ENCODE peak calls at places on chromosomes 11 and 22, in four cellular contexts. S is sigmoid colon, J is SK-N-SH, Z is H1. Q is an unnamed sample.

GRCh38 chr11:17861036-17861755 is 126.6 kb downstream of the KCNC1 start:
- DNase-seq in S (no peak), J (no peak), Z (no peak), Q (no peak)

GRCh38 chr22:27336151-27337090 is 465.1 kb downstream of the MN1 start:
- DNase-seq in S (no peak), J (no peak), Z (no peak), Q (no peak)

GRCh38 chr11:134575504-134576230 is 163.6 kb upstream of the B3GAT1 start:
- DNase-seq in S (peak; percentile 58), J (no peak), Z (no peak), Q (no peak)

GRCh38 chr11:94909371-94909820 is 64.0 kb downstream of the CWC15 start:
- DNase-seq in S (no peak), J (no peak), Z (no peak), Q (no peak)

GRCh38 chr11:122663056-122663740 is 7.7 kb downstream of the UBASH3B start:
- DNase-seq in S (no peak), J (no peak), Z (no peak), Q (no peak)

GRCh38 chr11:128580612-128581011 is 6.7 kb downstream of the ETS1 start:
- DNase-seq in S (no peak), J (no peak), Z (no peak), Q (no peak)

GRCh38 chr11:14443642-14444041 is 56.0 kb downstream of the COPB1 start:
- DNase-seq in S (no peak), J (peak; percentile 43), Z (no peak), Q (peak; percentile 27)

GRCh38 chr11:111308140-111308539 is 9.8 kb downstream of the POU2AF3 start:
- DNase-seq in S (no peak), J (no peak), Z (no peak), Q (peak; percentile 87)

GRCh38 chr11:69144719-69145365 is 10.9 kb upstream of the SMIM38 start:
- DNase-seq in S (no peak), J (no peak), Z (no peak), Q (no peak)

GRCh38 chr11:115317428-115318185 is 186.6 kb downstream of the CADM1 start:
- DNase-seq in S (no peak), J (no peak), Z (no peak), Q (no peak)

GRCh38 chr11:73983764-73984543 is 1.3 kb upstream of the UCP2 start:
- DNase-seq in S (peak; percentile 40), J (peak; percentile 49), Z (no peak), Q (no peak)

GRCh38 chr11:70270104-70270876 is at the start of gene PPFIA1:
- DNase-seq in S (peak; percentile 97), J (peak; percentile 100), Z (peak; percentile 90), Q (peak; percentile 97)
- TF ChIP-seq POLR2AphosphoS5 in S (peak; percentile 81), J (peak; percentile 41), Z (no peak), Q (peak; percentile 72)

GRCh38 chr22:28903080-28903479 is 19.7 kb downstream of the ZNRF3 start:
- DNase-seq in S (no peak), J (no peak), Z (no peak), Q (no peak)
- TF ChIP-seq CTCF in S (no peak), J (no peak), Z (no peak), Q (no peak)

DNA sequence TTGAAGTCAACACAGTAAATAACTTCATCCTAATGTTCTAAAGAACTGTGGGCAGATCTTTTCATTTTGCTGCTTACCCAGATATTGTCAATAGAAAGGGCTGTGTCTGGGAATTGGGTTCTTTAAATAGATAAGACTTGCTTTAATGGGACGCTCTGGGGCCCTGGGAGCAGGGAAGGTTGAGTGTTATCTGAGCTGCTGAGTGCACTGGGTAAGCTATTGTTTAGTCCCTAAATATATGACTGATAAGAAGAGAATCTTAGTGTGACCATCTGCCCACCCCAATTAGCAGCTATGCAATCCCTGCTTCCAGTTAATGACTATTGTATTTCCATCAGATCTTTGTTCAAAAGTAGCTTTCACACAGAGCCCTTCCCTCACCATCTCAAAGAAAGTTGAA is 44.4 kb downstream of the ARHGAP42 start:
- DNase-seq in S (no peak), J (no peak), Z (no peak), Q (no peak)
- TF ChIP-seq POLR2AphosphoS5 in S (no peak), J (no peak), Z (no peak), Q (no peak)

GRCh38 chr11:11451501-11452005 is 98.5 kb upstream of the CSNK2A3 start:
- DNase-seq in S (no peak), J (no peak), Z (no peak), Q (no peak)
- TF ChIP-seq CTCF in S (no peak), J (no peak), Z (no peak), Q (no peak)

GRCh38 chr11:120324932-120325810 is at the start of gene TLCD5:
- DNase-seq in S (peak; percentile 76), J (peak; percentile 93), Z (peak; percentile 70), Q (peak; percentile 36)
- TF ChIP-seq POLR2AphosphoS5 in S (no peak), J (peak; percentile 72), Z (peak; percentile 30), Q (peak; percentile 22)

DNA sequence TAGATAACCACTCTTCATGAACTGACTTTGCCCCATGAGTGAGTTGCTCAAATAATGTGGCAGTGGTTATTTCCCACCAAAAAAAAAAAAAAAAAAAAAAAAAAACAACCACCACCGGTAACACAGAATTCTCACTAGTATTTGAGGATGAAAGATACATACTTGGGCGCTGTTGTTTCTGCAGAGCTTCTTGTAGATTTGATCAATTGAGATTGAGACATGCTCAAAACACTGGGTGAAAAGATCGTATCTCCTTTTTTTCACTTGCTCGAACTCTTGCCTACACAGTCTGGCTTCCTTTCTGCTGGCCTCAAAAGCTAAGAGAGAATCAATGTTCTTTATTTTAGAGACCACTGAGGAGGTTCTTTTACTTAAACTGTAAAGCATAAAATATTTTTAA is 44.1 kb downstream of the FAM118A start:
- DNase-seq in S (no peak), J (no peak), Z (no peak), Q (no peak)
- TF ChIP-seq CTCF in S (no peak), J (no peak), Z (no peak), Q (no peak)

GRCh38 chr11:844693-845644 is 2.3 kb downstream of the TSPAN4 start:
- DNase-seq in S (peak; percentile 99), J (peak; percentile 82), Z (peak; percentile 67), Q (peak; percentile 79)
- TF ChIP-seq POLR2AphosphoS5 in S (peak; percentile 72), J (no peak), Z (no peak), Q (peak; percentile 57)

DNA sequence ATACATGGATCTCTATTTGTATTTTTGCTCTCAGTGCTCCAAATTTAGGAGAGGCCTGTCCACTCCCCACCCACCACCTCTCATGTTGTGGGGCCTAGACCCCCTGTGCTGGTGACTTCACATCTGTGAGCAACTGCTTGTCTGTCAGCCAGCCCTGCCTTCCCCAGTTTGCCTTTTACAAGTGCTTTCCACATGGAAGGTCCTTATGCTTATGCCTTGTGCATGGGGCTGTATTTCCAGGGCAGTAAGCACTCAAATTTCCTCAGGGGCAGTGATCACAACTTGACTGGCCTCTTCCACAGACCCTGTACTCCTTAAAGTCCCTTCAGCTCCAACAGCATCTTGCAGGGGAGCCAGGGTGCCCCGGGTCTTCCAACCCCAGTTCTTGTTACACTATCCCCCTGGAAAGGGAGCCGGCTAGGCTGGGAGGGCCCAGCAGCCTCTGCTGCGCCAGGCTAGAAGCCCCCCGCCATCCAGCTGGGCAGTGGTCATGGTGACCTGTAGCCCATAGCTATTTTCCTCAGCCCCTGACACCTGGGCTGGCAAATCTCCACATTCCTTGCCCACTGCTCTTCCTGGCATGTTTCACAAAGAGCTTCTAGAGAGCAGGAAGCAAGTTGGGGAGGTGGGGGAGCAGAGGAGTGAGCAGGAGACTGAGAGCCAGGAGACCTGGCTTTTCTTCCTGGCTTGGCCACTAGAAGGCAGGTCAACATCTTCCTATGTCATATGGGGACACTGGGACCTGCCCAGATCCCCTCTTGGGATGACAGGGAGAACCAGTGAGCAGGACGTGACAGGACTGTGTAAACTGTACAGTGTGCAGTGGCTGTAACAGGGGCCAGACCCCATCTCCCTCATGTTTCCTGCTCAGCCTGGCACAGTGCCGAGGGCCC is 29.7 kb downstream of the GDPD5 start:
- DNase-seq in S (no peak), J (peak; percentile 47), Z (peak; percentile 29), Q (no peak)
- TF ChIP-seq CTCF in S (no peak), J (peak; percentile 20), Z (peak; percentile 34), Q (no peak)

DNA sequence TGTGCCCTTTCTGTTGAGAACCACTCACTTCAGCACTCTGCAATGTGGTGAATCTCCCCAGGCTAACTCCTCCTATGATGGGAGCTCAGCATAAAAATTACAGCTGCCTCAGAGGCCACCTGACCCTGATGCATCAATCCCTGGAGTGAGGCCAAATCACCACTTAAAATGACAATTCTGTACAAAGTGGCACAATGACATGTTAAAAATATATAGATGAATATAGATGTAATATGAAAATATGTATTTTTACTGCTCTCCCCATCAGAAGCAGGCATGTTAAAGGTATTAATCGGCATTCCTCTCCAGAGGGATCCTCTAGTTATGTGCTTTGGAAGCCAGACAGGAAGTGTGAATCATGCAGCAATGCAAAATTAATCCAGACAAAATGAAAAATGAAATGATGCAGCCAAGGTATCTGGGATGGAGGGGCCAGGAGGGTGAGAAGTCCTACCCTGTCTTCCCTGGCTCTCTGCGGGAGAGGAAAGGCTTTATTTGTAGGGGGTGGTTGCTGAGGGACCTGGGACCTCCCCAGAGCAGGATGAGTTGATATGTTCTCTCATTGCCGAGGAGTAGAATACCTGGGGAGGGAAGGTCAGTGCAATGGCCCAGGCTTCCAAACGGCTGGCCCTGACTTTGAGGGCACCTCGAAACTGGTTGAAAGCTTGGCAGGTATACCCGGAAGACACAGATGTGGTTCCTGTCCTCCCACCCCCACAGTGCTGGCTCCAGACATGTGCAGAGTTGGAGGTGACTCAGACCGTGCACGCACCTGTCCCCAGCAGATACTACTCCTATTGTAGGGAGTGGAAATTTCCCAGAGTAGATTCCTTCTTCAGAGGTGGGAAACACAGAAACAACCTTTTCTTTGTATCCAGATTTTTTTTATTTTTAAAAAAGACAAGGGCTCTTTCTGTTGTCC is 347.9 kb upstream of the NCAM1 start:
- DNase-seq in S (no peak), J (peak; percentile 74), Z (no peak), Q (no peak)
- TF ChIP-seq POLR2AphosphoS5 in S (no peak), J (peak; percentile 33), Z (no peak), Q (no peak)

GRCh38 chr11:45748801-45749200 is 56.1 kb upstream of the SLC35C1 start:
- DNase-seq in S (no peak), J (no peak), Z (no peak), Q (no peak)
- TF ChIP-seq CTCF in S (no peak), J (no peak), Z (no peak), Q (no peak)